ENCODE peak calls at places on chromosomes 2 and 18, in eight cellular contexts. D is activated naive CD8-positive, alpha-beta T cell treated with anti-CD3 and anti-CD28 coated beads, Interleukin-2, amount 10 ng/mL, durations not matched to agents 7 days and 5 days; S is omental fat pad; E is activated CD8-positive, alpha-beta memory T cell treated with anti-CD3 and anti-CD28 coated beads for 1 hour; L is T-helper 17 cell; W is hepatocyte; J is psoas muscle; T is DMS 273 treated with DMSO at 0.1 percent for 48 hours. Y is an unnamed sample.

GRCh38 chr2:70726947-70727725 is 40.9 kb downstream of the ADD2 start:
- DNase-seq in E (no peak), D (no peak), S (no peak), W (no peak), L (no peak), J (no peak), T (no peak), Y (no peak)

GRCh38 chr18:25686960-25687520 is 335.1 kb upstream of the ZNF521 start:
- DNase-seq in S (no peak), W (no peak), T (no peak), J (no peak), D (no peak), E (no peak), L (no peak), Y (no peak)

GRCh38 chr2:227829337-227829736 is 15.7 kb downstream of the CCL20 start:
- DNase-seq in J (no peak), L (no peak), D (no peak), T (no peak), W (no peak), E (no peak), S (no peak), Y (no peak)

GRCh38 chr18:39178171-39178570 is 1612.6 kb upstream of the CELF4 start:
- DNase-seq in L (no peak), W (no peak), S (no peak), J (no peak), E (no peak), D (no peak), T (no peak), Y (no peak)

GRCh38 chr2:85753525-85754312 is at the start of gene ATOH8:
- DNase-seq in S (no peak), D (peak; percentile 68), W (peak; percentile 76), L (no peak), J (peak; percentile 90), E (no peak), T (peak; percentile 69), Y (peak; percentile 81)

GRCh38 chr2:222711315-222711940 is 40.0 kb downstream of the MOGAT1 start:
- DNase-seq in T (no peak), J (no peak), W (no peak), S (no peak), E (no peak), L (no peak), D (no peak), Y (no peak)

GRCh38 chr18:2851771-2852170 is 5.0 kb downstream of the EMILIN2 start:
- DNase-seq in S (no peak), T (no peak), W (peak; percentile 56), L (no peak), D (no peak), E (no peak), J (no peak), Y (no peak)

GRCh38 chr2:67243919-67244318 is 153.2 kb upstream of the ETAA1 start:
- DNase-seq in L (no peak), D (no peak), W (no peak), S (no peak), J (no peak), T (no peak), E (no peak), Y (no peak)

GRCh38 chr2:127371037-127371436 is 16.7 kb downstream of the MAP3K2 start:
- DNase-seq in T (no peak), E (no peak), L (no peak), J (peak; percentile 82), W (no peak), S (no peak), D (no peak), Y (no peak)

GRCh38 chr2:240957656-240958365 is 40.6 kb upstream of the SNED1 start:
- DNase-seq in J (peak; percentile 53), T (no peak), E (no peak), W (peak; percentile 51), S (no peak), D (no peak), L (no peak), Y (peak; percentile 30)

GRCh38 chr2:26528186-26528585 is 50.3 kb upstream of the OTOF start:
- DNase-seq in J (no peak), L (no peak), T (no peak), W (no peak), D (no peak), E (no peak), S (no peak), Y (no peak)

GRCh38 chr2:10285578-10286198 is 17.0 kb upstream of the HPCAL1 start:
- DNase-seq in E (no peak), S (peak; percentile 29), L (no peak), J (peak; percentile 86), W (peak; percentile 46), D (no peak), T (peak; percentile 14), Y (peak; percentile 95)

GRCh38 chr2:72938455-72938854 is 21.1 kb downstream of the EMX1 start:
- DNase-seq in L (no peak), D (no peak), T (no peak), E (no peak), W (no peak), S (no peak), J (no peak), Y (no peak)

GRCh38 chr2:172953411-172953810 is 122.2 kb upstream of the MAP3K20 start:
- DNase-seq in L (no peak), E (no peak), J (no peak), S (no peak), D (no peak), W (no peak), T (no peak), Y (no peak)

GRCh38 chr18:34222396-34223163 is 2.1 kb downstream of the NOL4 start:
- DNase-seq in J (peak; percentile 51), D (no peak), E (no peak), T (no peak), S (no peak), L (no peak), W (peak; percentile 19), Y (peak; percentile 68)

GRCh38 chr2:118913805-118914645 is 28.0 kb upstream of the MARCO start:
- DNase-seq in E (no peak), T (no peak), S (no peak), D (no peak), L (no peak), W (no peak), J (no peak), Y (no peak)

GRCh38 chr2:144517825-144518699 is 1.9 kb downstream of the ZEB2 start:
- DNase-seq in D (peak; percentile 26), W (no peak), L (no peak), T (no peak), J (no peak), S (no peak), E (no peak), Y (no peak)

GRCh38 chr2:72236445-72237067 is 88.9 kb upstream of the CYP26B1 start:
- DNase-seq in L (no peak), D (no peak), E (no peak), S (no peak), T (no peak), J (no peak), W (no peak), Y (no peak)

GRCh38 chr2:27051902-27052645 is 606 bp downstream of the AGBL5 start:
- DNase-seq in T (no peak), S (no peak), W (peak; percentile 38), L (no peak), D (no peak), E (no peak), J (peak; percentile 76), Y (peak; percentile 58)

GRCh38 chr2:119756837-119757236 is 2.9 kb upstream of the PTPN4 start:
- DNase-seq in T (no peak), L (no peak), S (no peak), E (no peak), D (no peak), W (peak; percentile 37), J (peak; percentile 89), Y (peak; percentile 44)

GRCh38 chr2:72415256-72415655 is 267.6 kb upstream of the CYP26B1 start:
- DNase-seq in S (no peak), T (no peak), E (no peak), W (no peak), J (no peak), D (no peak), L (no peak), Y (no peak)

GRCh38 chr2:11749646-11750349 is 3.4 kb downstream of the LPIN1 start:
- DNase-seq in E (no peak), W (no peak), T (no peak), L (no peak), J (no peak), D (no peak), S (no peak), Y (no peak)

GRCh38 chr2:127614731-127615130 is 31.2 kb upstream of the GPR17 start:
- DNase-seq in T (no peak), J (no peak), E (no peak), L (no peak), S (no peak), W (peak; percentile 2), D (no peak), Y (no peak)

GRCh38 chr2:219430633-219431615 is 3.7 kb upstream of the SPEG start:
- DNase-seq in S (no peak), E (no peak), L (no peak), W (peak; percentile 54), D (no peak), J (peak; percentile 92), T (peak; percentile 50), Y (no peak)

GRCh38 chr2:100767224-100767653 is 52.7 kb upstream of the NPAS2 start:
- DNase-seq in T (no peak), W (no peak), L (no peak), S (no peak), E (no peak), D (no peak), J (no peak), Y (no peak)

Y was measured in left lung.